ENCODE peak calls at places on chromosomes 2 and 18, in nine cellular contexts. K is lower leg skin, U is hepatocyte, I is tibial artery, H is A549, R is Panc1, T is GM06990, X is foreskin fibroblast, Z is osteocyte. P is an unnamed sample.

GRCh38 chr18:5556317-5556974 is 12.6 kb upstream of the EPB41L3 start:
- DNase-seq in K (no peak), I (no peak), R (no peak), U (no peak), Z (no peak), X (no peak), T (no peak), H (no peak), P (no peak)

GRCh38 chr2:38277245-38278119 is 99.6 kb downstream of the ATL2 start:
- DNase-seq in X (peak), K (no peak), U (peak), I (no peak), R (no peak), T (no peak), H (peak), Z (no peak), P (no peak)

GRCh38 chr2:182522930-182523541 is 96.2 kb upstream of the PDE1A start:
- DNase-seq in Z (no peak), I (no peak), R (no peak), U (no peak), H (no peak), T (no peak), K (no peak), X (no peak), P (no peak)

GRCh38 chr18:43663159-43663558 is 385.9 kb upstream of the SYT4 start:
- DNase-seq in I (no peak), T (no peak), R (no peak), K (no peak), U (no peak), H (no peak), X (no peak), Z (no peak), P (no peak)

GRCh38 chr2:30652271-30652910 is 154.9 kb downstream of the CAPN13 start:
- DNase-seq in I (no peak), Z (no peak), T (no peak), X (no peak), K (no peak), R (no peak), U (no peak), H (no peak), P (no peak)

GRCh38 chr18:10035306-10035991 is 121.6 kb downstream of the VAPA start:
- DNase-seq in Z (no peak), I (no peak), U (peak), K (peak), T (no peak), X (no peak), H (no peak), R (no peak), P (no peak)

GRCh38 chr2:118122768-118123335 is 34.6 kb downstream of the INSIG2 start:
- DNase-seq in H (peak), K (no peak), U (no peak), T (no peak), Z (no peak), I (no peak), X (no peak), R (no peak), P (no peak)

GRCh38 chr2:204664708-204665121 is 119.4 kb downstream of the PARD3B start:
- DNase-seq in X (peak), H (peak), Z (no peak), U (no peak), K (no peak), R (no peak), T (no peak), I (no peak), P (no peak)

GRCh38 chr18:74265546-74266098 is 26.1 kb downstream of the CYB5A start:
- DNase-seq in X (no peak), R (no peak), Z (no peak), U (no peak), H (no peak), T (no peak), I (no peak), K (peak), P (no peak)

DNA sequence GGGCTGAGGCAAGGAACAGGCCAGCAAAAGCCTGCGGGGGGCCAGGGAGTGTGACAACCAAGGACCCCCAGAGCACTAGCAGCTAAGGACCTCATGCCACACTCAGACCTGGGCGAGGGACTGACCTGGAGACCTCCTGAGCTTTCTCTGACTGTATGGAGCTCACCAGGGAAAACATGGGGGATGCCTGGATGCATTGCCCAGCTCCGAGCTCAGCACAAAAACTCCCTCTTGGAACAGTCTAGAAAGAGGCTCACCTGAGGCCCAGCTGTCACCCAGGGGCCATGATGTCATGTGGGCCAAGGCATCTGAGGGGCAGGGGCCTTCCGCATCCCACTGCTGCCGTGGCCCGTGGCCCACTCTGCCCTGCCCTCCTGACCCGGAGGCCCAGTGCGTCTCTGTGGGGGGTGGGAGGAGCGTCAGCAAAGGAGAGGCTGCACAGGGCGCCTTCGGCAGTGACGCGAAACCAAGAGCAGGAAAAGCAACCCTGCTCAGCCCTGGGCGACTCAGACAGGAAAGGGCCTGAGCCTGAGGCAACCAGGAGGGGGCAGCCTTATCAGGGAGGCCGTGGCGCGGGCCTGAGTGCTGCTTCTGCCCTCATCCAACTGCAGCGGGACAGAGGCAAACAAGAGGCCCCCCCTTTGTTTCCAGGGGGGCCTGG is 57.3 kb upstream of the ALPP start:
- DNase-seq in R (no peak), X (no peak), H (no peak), T (no peak), U (no peak), K (peak), I (peak), Z (no peak), P (no peak)
- TF ChIP-seq CTCF in R (no peak), X (no peak), H (peak), T (peak), U (no peak), K (no peak), I (no peak), Z (peak), P (no peak)

GRCh38 chr2:178700922-178701342 is 106.3 kb downstream of the TTN start:
- DNase-seq in I (no peak), H (peak), U (peak), K (no peak), X (no peak), R (peak), Z (no peak), T (no peak), P (no peak)
- TF ChIP-seq CTCF in I (peak), H (peak), U (peak), K (no peak), X (peak), R (peak), Z (peak), T (peak), P (peak)

DNA sequence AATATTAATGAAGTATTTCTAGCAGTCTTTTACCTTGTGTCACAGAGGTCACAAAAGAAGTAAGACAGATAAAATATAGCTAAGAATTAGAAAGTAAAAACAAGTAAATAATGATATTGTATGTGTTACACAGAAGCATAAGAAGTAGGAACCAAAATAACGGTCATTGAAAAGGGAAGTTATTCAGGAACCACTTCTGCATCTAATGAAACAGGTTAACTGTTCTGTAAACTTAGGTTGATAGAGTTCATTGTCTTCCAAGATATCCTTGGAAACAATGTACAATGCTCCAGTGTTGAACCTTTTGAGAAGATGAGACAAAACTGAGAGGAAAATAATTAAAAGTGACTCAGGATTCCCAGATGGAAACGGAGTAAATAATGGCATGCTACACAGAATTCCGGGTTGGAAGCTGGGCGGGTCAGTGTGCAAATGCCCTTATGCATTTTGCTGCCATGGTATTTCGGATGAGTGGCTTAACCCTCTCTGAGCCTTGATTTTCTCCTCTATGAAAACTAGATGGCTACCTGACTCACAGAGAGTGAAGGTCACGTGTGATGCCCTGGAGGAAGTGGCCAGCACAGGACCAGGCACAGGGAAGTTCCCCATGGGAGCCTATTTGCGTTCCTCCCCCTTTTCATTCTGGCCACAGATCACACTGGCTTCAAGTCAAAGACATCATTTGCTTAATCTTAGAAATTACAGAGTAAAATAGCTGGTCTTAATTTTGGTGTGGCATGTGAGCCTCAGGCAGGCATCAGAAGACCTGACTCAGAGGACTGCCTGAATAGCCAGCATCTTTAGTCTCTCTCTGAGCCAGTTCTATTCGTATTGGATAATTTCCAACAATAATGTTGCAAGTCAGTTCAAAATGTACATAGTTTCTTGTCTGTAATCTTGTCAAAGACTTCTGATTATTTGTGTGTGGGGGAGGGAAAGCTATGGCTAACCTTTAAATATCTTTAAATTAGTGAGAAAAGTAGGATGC is 57.4 kb upstream of the CD302 start:
- DNase-seq in X (peak), U (no peak), K (no peak), I (no peak), T (no peak), H (no peak), Z (no peak), R (no peak), P (no peak)
- TF ChIP-seq CTCF in X (no peak), U (no peak), K (no peak), I (no peak), T (no peak), H (no peak), Z (no peak), R (no peak), P (no peak)

DNA sequence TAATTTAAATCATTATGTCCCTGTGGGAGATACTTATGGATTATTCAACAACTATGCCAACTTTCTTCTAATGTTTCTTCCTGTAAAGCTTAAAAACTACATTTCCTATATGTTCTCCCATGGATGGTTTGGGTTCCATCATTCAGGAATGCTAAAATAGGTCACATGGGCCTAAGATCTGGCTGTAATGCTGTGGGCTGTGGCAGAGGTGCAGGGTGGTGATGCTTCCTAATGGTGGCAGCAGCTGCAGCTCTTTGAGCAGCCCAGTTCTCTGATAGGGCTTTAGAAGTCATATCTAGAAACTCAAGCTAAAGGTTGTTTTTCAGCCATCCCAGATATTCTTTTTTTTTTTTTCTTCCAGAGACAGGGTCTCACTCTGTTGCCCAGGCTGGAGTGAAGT is 266.1 kb downstream of the ZNF385B start:
- DNase-seq in R (no peak), T (no peak), Z (no peak), U (no peak), I (no peak), K (no peak), H (no peak), X (no peak), P (no peak)
- TF ChIP-seq CTCF in R (peak), T (peak), Z (no peak), U (no peak), I (no peak), K (no peak), H (no peak), X (no peak), P (no peak)

GRCh38 chr2:223900066-223900465 is 45.1 kb downstream of the WDFY1 start:
- DNase-seq in H (no peak), Z (no peak), K (no peak), T (no peak), I (no peak), U (no peak), X (no peak), R (no peak), P (no peak)

GRCh38 chr2:223901311-223901710 is 43.8 kb downstream of the WDFY1 start:
- DNase-seq in X (no peak), T (no peak), H (no peak), K (peak), R (no peak), U (no peak), Z (no peak), I (no peak), P (no peak)

GRCh38 chr2:223900531-223900930 is 44.6 kb downstream of the WDFY1 start:
- DNase-seq in X (no peak), H (no peak), K (no peak), I (no peak), Z (no peak), U (no peak), T (no peak), R (no peak), P (no peak)

GRCh38 chr2:223897669-223898314 is 47.3 kb downstream of the WDFY1 start:
- DNase-seq in I (no peak), X (no peak), H (no peak), R (no peak), K (peak), U (no peak), T (peak), Z (no peak), P (no peak)

GRCh38 chr2:223901854-223902253 is 43.3 kb downstream of the WDFY1 start:
- DNase-seq in I (no peak), H (peak), T (no peak), Z (no peak), X (no peak), K (no peak), R (no peak), U (no peak), P (no peak)
- TF ChIP-seq CTCF in I (no peak), H (no peak), T (no peak), Z (no peak), X (no peak), K (no peak), R (no peak), U (peak), P (no peak)

GRCh38 chr18:29711931-29712330 is 1330.6 kb downstream of the DSC3 start:
- DNase-seq in K (no peak), I (no peak), H (no peak), X (no peak), U (no peak), R (no peak), Z (no peak), T (no peak), P (no peak)

GRCh38 chr18:29712785-29713184 is 1329.8 kb downstream of the DSC3 start:
- DNase-seq in R (no peak), T (no peak), U (no peak), H (no peak), X (no peak), K (no peak), I (no peak), Z (no peak), P (no peak)
- TF ChIP-seq CTCF in R (no peak), T (no peak), U (no peak), H (no peak), X (no peak), K (no peak), I (no peak), Z (no peak), P (no peak)